ENCODE peak calls at places on chromosomes 3 and 15, in ten cellular contexts. B is fibroblast of the aortic adventitia, M is ascending aorta, Y is endothelial cell of umbilical vein, D is lung, H is GM23248, P is tibial nerve, C is fibroblast of mammary gland, W is AG04449, F is psoas muscle. R is an unnamed sample.
A peak's percentile ranks its signal among the peaks of the same experiment; 100 is the strongest.

GRCh38 chr3:46538803-46539442 is 27.2 kb downstream of the LRRC2 start:
- DNase-seq in B (peak; percentile 82), M (peak; percentile 36), Y (peak; percentile 11), D (peak; percentile 46), H (peak; percentile 94), P (peak; percentile 20), C (peak; percentile 57), W (no peak), F (peak; percentile 73), R (peak; percentile 83)

GRCh38 chr3:51927095-51927977 is 14.4 kb downstream of the RRP9 start:
- DNase-seq in B (no peak), M (no peak), Y (no peak), D (no peak), H (no peak), P (no peak), C (no peak), W (no peak), F (no peak), R (no peak)

GRCh38 chr15:91150492-91151160 is 50.6 kb downstream of the SV2B start:
- DNase-seq in B (no peak), M (no peak), Y (no peak), D (no peak), H (no peak), P (no peak), C (no peak), W (no peak), F (no peak), R (no peak)

GRCh38 chr15:68608206-68608843 is 29.5 kb downstream of the CORO2B start:
- DNase-seq in B (peak; percentile 83), M (peak; percentile 28), Y (peak; percentile 56), D (no peak), H (no peak), P (peak; percentile 77), C (peak; percentile 96), W (no peak), F (peak; percentile 96), R (peak; percentile 97)

GRCh38 chr3:106381265-106381942 is 512.6 kb upstream of the CBLB start:
- DNase-seq in B (no peak), M (no peak), Y (no peak), D (no peak), H (no peak), P (no peak), C (no peak), W (no peak), F (no peak), R (no peak)

GRCh38 chr3:185729335-185729715 is 95.5 kb downstream of the IGF2BP2 start:
- DNase-seq in B (peak; percentile 90), M (no peak), Y (peak; percentile 91), D (no peak), H (peak; percentile 91), P (no peak), C (peak; percentile 90), W (no peak), F (no peak), R (peak; percentile 84)

GRCh38 chr3:50519471-50520089 is 16.1 kb upstream of the CACNA2D2 start:
- DNase-seq in B (peak; percentile 39), M (no peak), Y (peak; percentile 27), D (peak; percentile 78), H (peak; percentile 62), P (peak; percentile 60), C (peak; percentile 31), W (no peak), F (peak; percentile 73), R (peak; percentile 45)

GRCh38 chr3:114624047-114624445 is 330.2 kb downstream of the TIGIT start:
- DNase-seq in B (peak; percentile 69), M (no peak), Y (peak; percentile 82), D (no peak), H (peak; percentile 69), P (peak; percentile 81), C (peak; percentile 68), W (no peak), F (peak; percentile 74), R (peak; percentile 71)

GRCh38 chr3:194579091-194579606 is 54.1 kb downstream of the TMEM44 start:
- DNase-seq in B (peak; percentile 100), M (no peak), Y (peak; percentile 86), D (no peak), H (no peak), P (no peak), C (no peak), W (no peak), F (no peak), R (peak; percentile 77)

GRCh38 chr3:72263223-72264015 is 478.5 kb upstream of the PROK2 start:
- DNase-seq in B (no peak), M (no peak), Y (no peak), D (no peak), H (peak; percentile 41), P (no peak), C (peak; percentile 80), W (no peak), F (no peak), R (peak; percentile 11)

GRCh38 chr3:170096342-170096741 is 58.5 kb downstream of the GPR160 start:
- DNase-seq in B (no peak), M (no peak), Y (no peak), D (no peak), H (no peak), P (no peak), C (no peak), W (no peak), F (no peak), R (no peak)

GRCh38 chr15:76059320-76060097 is at the start of gene TMEM266:
- DNase-seq in B (peak; percentile 15), M (no peak), Y (peak; percentile 23), D (no peak), H (peak; percentile 52), P (no peak), C (no peak), W (no peak), F (peak; percentile 75), R (peak; percentile 9)

GRCh38 chr15:76058714-76059319 is 968 bp upstream of the TMEM266 start:
- DNase-seq in B (peak; percentile 5), M (no peak), Y (no peak), D (no peak), H (peak; percentile 20), P (no peak), C (peak; percentile 10), W (no peak), F (no peak), R (no peak)

GRCh38 chr15:76062282-76062681 is 2.5 kb downstream of the TMEM266 start:
- DNase-seq in B (no peak), M (no peak), Y (no peak), D (no peak), H (peak; percentile 9), P (no peak), C (no peak), W (no peak), F (no peak), R (no peak)

GRCh38 chr15:76061700-76062099 is 1.9 kb downstream of the TMEM266 start:
- DNase-seq in B (no peak), M (no peak), Y (no peak), D (no peak), H (no peak), P (no peak), C (no peak), W (no peak), F (no peak), R (no peak)

GRCh38 chr15:76060098-76060989 is 559 bp downstream of the TMEM266 start:
- DNase-seq in B (peak; percentile 3), M (no peak), Y (peak; percentile 6), D (no peak), H (no peak), P (no peak), C (no peak), W (no peak), F (no peak), R (no peak)
- H3K4me3 ChIP-seq in B (peak overlapping the region; percentile 54), M (peak overlapping the region; percentile 76), Y (no peak overlapping the region), D (peak overlapping the region; percentile 37), H (peak overlapping the region; percentile 60), P (peak overlapping the region; percentile 17), C (peak overlapping the region; percentile 29), W (peak overlapping the region; percentile 52), F (peak overlapping the region; percentile 77), R (peak overlapping the region; percentile 46)

DNA sequence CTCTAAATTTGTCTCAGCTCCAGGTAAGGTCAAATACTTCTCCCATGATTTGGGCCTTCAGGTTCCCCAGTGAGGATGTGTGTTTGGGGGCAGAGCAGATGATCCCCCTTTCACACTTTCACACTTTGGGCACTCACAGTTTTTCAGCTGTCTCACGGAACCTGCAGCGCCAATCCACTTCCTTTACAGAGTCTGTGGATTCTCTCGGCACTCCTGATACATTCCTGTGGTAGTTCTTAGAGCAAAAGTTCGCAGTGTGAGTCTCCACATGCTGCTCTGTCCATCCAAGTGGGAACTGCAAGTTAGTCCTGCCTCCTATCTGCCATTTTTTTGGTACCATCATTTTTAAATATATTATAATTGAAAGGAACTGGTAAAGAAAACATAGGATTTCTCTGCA is 20.2 kb upstream of the CPOX start:
- DNase-seq in B (no peak), M (no peak), Y (no peak), D (no peak), H (no peak), P (no peak), C (no peak), W (no peak), F (no peak), R (peak; percentile 35)
- H3K4me3 ChIP-seq in B (no peak overlapping the region), M (no peak overlapping the region), Y (no peak overlapping the region), D (no peak overlapping the region), H (no peak overlapping the region), P (no peak overlapping the region), C (no peak overlapping the region), W (no peak overlapping the region), F (no peak overlapping the region), R (no peak overlapping the region)

DNA sequence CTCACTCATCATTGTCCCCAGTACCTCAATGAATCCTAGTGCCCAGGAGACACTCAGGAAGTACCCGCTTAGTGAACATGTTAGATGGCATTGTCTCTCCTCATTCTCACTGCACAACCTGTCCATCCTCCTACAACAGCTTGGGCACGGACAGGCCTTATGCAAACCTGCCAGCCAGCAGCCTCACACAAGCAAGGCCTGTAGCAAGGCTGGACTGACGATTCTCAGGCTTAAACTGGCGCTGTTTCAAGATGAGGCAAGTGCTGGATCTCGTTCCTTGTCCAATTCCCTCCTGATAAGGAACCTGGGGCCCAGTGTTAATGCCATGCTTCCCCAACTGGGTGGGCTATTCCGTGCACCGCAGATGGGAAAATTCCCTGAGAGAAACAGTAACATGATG is 59.0 kb downstream of the CDCP1 start:
- DNase-seq in B (peak; percentile 69), M (no peak), Y (no peak), D (no peak), H (no peak), P (no peak), C (no peak), W (no peak), F (no peak), R (peak; percentile 65)
- H3K4me3 ChIP-seq in B (no peak overlapping the region), M (no peak overlapping the region), Y (no peak overlapping the region), D (no peak overlapping the region), H (no peak overlapping the region), P (no peak overlapping the region), C (no peak overlapping the region), W (no peak overlapping the region), F (no peak overlapping the region), R (no peak overlapping the region)

DNA sequence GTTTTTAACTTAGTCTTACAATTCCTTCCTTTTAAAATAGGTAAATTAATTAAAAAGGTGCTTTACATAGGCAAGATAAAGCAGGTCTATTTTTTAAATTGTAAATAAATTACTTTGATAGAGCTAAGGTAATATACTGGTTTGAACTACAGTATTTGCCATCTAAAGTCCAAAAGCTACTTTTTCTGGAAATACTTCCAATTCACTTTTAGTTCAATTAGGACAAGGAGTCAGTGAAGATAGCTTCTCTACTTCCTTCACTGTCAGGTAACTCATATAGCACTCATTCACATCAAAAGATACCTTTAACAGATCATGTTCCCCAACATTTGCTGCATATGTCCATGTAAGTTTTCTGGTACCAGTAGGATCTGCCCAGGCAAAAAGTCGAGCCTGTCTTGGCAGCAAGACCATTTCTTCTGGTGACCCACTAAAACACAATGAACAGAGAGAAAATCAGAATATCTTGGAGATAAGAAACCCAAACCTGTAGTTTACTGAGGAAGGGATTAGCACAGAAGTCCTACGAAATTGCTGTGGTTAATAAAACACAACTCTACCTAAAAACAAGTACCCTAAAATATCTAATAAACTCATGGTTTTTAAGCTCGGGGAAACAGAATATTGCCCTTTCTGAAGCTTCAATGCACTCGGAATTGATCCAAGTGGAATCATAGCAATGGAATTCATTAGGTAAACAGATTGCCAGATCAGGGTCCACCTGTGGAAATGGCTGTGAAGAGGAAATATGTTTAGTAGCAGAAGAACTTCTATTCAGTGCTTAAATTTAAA is 153.1 kb downstream of the VPS13C start:
- DNase-seq in B (no peak), M (no peak), Y (no peak), D (no peak), H (no peak), P (no peak), C (no peak), W (no peak), F (no peak), R (no peak)
- H3K4me3 ChIP-seq in B (no peak overlapping the region), M (no peak overlapping the region), Y (no peak overlapping the region), D (no peak overlapping the region), H (no peak overlapping the region), P (no peak overlapping the region), C (no peak overlapping the region), W (no peak overlapping the region), F (no peak overlapping the region), R (no peak overlapping the region)